ENCODE peak calls at places on chromosomes 7 and 10, in four cellular contexts. O, D, I and T are unnamed samples.

GRCh38 chr7:142431491-142431890 is 173.6 kb upstream of the PRSS58 start:
- DNase-seq in I (no peak), O (no peak), D (no peak), T (no peak)

GRCh38 chr10:123139521-123140163 is 3.9 kb downstream of the HMX3 start:
- DNase-seq in D (no peak), I (peak), O (no peak), T (no peak)

GRCh38 chr10:75191821-75192568 is 18.6 kb upstream of the VDAC2 start:
- DNase-seq in I (no peak), O (no peak), D (no peak), T (peak)

GRCh38 chr10:75371010-75371409 is 30.6 kb downstream of the ZNF503 start:
- DNase-seq in D (no peak), I (no peak), O (no peak), T (no peak)

GRCh38 chr10:110168601-110169481 is 38.6 kb upstream of the MXI1 start:
- DNase-seq in O (no peak), D (no peak), I (no peak), T (no peak)

GRCh38 chr10:25113231-25114035 is 61.4 kb upstream of the GPR158 start:
- DNase-seq in I (peak), D (peak), O (peak), T (peak)

GRCh38 chr10:124268976-124269375 is 149.7 kb downstream of the OAT start:
- DNase-seq in I (no peak), D (no peak), O (no peak), T (no peak)

GRCh38 chr10:44261296-44261695 is 123.6 kb downstream of the CXCL12 start:
- DNase-seq in I (no peak), D (no peak), O (no peak), T (no peak)